ENCODE peak calls at places on chromosomes 1 and 21, in six cellular contexts. One of them, this sample, is unnamed. For H3K4me1, the result is how much of the 10 kb centered on the place peaks cover.

GRCh38 chr1:221994274-221994698 is 252.4 kb upstream of the DUSP10 start:
- DNase-seq in H9: no peak
- DNase-seq in GM12878: peak
- DNase-seq in HCT116: no peak
- DNase-seq in Peyer's patch: no peak
- DNase-seq in MM.1S: no peak
- DNase-seq in this sample: no peak

GRCh38 chr21:44054710-44055109 is 42.6 kb downstream of the TRAPPC10 start:
- DNase-seq in H9: no peak
- DNase-seq in GM12878: no peak
- DNase-seq in HCT116: no peak
- DNase-seq in Peyer's patch: no peak
- DNase-seq in MM.1S: no peak
- DNase-seq in this sample: no peak

GRCh38 chr1:93675931-93676330 is 5.7 kb downstream of the BCAR3 start:
- DNase-seq in H9: peak
- DNase-seq in GM12878: no peak
- DNase-seq in HCT116: no peak
- DNase-seq in Peyer's patch: no peak
- DNase-seq in MM.1S: no peak
- DNase-seq in this sample: no peak

GRCh38 chr1:53878492-53879105 is 11.0 kb downstream of the YIPF1 start:
- DNase-seq in H9: no peak
- DNase-seq in GM12878: no peak
- DNase-seq in HCT116: peak
- DNase-seq in Peyer's patch: no peak
- DNase-seq in MM.1S: peak
- DNase-seq in this sample: no peak

GRCh38 chr1:172845371-172845770 is 186.5 kb downstream of the FASLG start:
- DNase-seq in H9: no peak
- DNase-seq in GM12878: no peak
- DNase-seq in HCT116: no peak
- DNase-seq in Peyer's patch: no peak
- DNase-seq in MM.1S: peak
- DNase-seq in this sample: no peak

GRCh38 chr1:154220970-154221814 is 437 bp downstream of the UBAP2L start:
- DNase-seq in H9: peak
- DNase-seq in GM12878: no peak
- DNase-seq in HCT116: no peak
- DNase-seq in Peyer's patch: peak
- DNase-seq in MM.1S: peak
- DNase-seq in this sample: peak

GRCh38 chr1:210272666-210273065 is 40.1 kb downstream of the SERTAD4 start:
- DNase-seq in H9: peak
- DNase-seq in GM12878: no peak
- DNase-seq in HCT116: no peak
- DNase-seq in Peyer's patch: no peak
- DNase-seq in MM.1S: no peak
- DNase-seq in this sample: no peak

GRCh38 chr1:170017478-170017877 is 57.0 kb downstream of the KIFAP3 start:
- DNase-seq in H9: no peak
- DNase-seq in GM12878: no peak
- DNase-seq in HCT116: no peak
- DNase-seq in Peyer's patch: no peak
- DNase-seq in MM.1S: no peak
- DNase-seq in this sample: no peak

GRCh38 chr1:101452825-101453224 is 216.0 kb downstream of the S1PR1 start:
- DNase-seq in H9: no peak
- DNase-seq in GM12878: no peak
- DNase-seq in HCT116: no peak
- DNase-seq in Peyer's patch: no peak
- DNase-seq in MM.1S: no peak
- DNase-seq in this sample: no peak

GRCh38 chr1:35288761-35289160 is 20.3 kb downstream of the ZMYM4 start:
- DNase-seq in H9: no peak
- DNase-seq in GM12878: no peak
- DNase-seq in HCT116: no peak
- DNase-seq in Peyer's patch: no peak
- DNase-seq in MM.1S: no peak
- DNase-seq in this sample: no peak

GRCh38 chr1:34784751-34785221 is 3.8 kb downstream of the GJB3 start:
- DNase-seq in H9: no peak
- DNase-seq in GM12878: no peak
- DNase-seq in HCT116: no peak
- DNase-seq in Peyer's patch: no peak
- DNase-seq in MM.1S: no peak
- DNase-seq in this sample: no peak

GRCh38 chr1:28716336-28716735 is 20.4 kb upstream of the YTHDF2 start:
- DNase-seq in H9: no peak
- DNase-seq in GM12878: no peak
- DNase-seq in HCT116: no peak
- DNase-seq in Peyer's patch: no peak
- DNase-seq in MM.1S: no peak
- DNase-seq in this sample: no peak

GRCh38 chr1:46535063-46535462 is 16.4 kb downstream of the KNCN start:
- DNase-seq in H9: no peak
- DNase-seq in GM12878: no peak
- DNase-seq in HCT116: peak
- DNase-seq in Peyer's patch: no peak
- DNase-seq in MM.1S: peak
- DNase-seq in this sample: no peak

GRCh38 chr1:30058966-30059365 is 664.4 kb downstream of the MATN1 start:
- DNase-seq in H9: no peak
- DNase-seq in GM12878: no peak
- DNase-seq in HCT116: peak
- DNase-seq in Peyer's patch: no peak
- DNase-seq in MM.1S: no peak
- DNase-seq in this sample: no peak

GRCh38 chr1:1210726-1211540 is 3.0 kb downstream of the TNFRSF4 start:
- DNase-seq in H9: no peak
- DNase-seq in GM12878: no peak
- DNase-seq in HCT116: no peak
- DNase-seq in Peyer's patch: no peak
- DNase-seq in MM.1S: no peak
- DNase-seq in this sample: no peak

GRCh38 chr1:65688215-65688566 is 104.5 kb upstream of the PDE4B start:
- DNase-seq in H9: no peak
- DNase-seq in GM12878: no peak
- DNase-seq in HCT116: no peak
- DNase-seq in Peyer's patch: no peak
- DNase-seq in MM.1S: no peak
- DNase-seq in this sample: no peak

GRCh38 chr1:170836146-170836545 is 99.2 kb upstream of the MROH9 start:
- DNase-seq in H9: no peak
- DNase-seq in GM12878: no peak
- DNase-seq in HCT116: no peak
- DNase-seq in Peyer's patch: no peak
- DNase-seq in MM.1S: no peak
- DNase-seq in this sample: no peak

GRCh38 chr1:177981186-177981585 is 11.3 kb upstream of the SEC16B start:
- DNase-seq in H9: no peak
- DNase-seq in GM12878: no peak
- DNase-seq in HCT116: no peak
- DNase-seq in Peyer's patch: no peak
- DNase-seq in MM.1S: no peak
- DNase-seq in this sample: no peak

GRCh38 chr1:80248886-80249285 is 1242.4 kb upstream of the ADGRL4 start:
- DNase-seq in H9: no peak
- DNase-seq in GM12878: no peak
- DNase-seq in HCT116: no peak
- DNase-seq in Peyer's patch: no peak
- DNase-seq in MM.1S: no peak
- DNase-seq in this sample: no peak

GRCh38 chr1:93600663-93601062 is 81.0 kb downstream of the BCAR3 start:
- DNase-seq in H9: no peak
- DNase-seq in GM12878: no peak
- DNase-seq in HCT116: no peak
- DNase-seq in Peyer's patch: no peak
- DNase-seq in MM.1S: no peak
- DNase-seq in this sample: no peak

GRCh38 chr1:24558902-24559791 is 3.3 kb downstream of the NCMAP start:
- DNase-seq in H9: peak
- DNase-seq in GM12878: no peak
- DNase-seq in HCT116: peak
- DNase-seq in Peyer's patch: no peak
- DNase-seq in MM.1S: peak
- DNase-seq in this sample: peak

GRCh38 chr1:18549896-18550295 is 69.2 kb downstream of the KLHDC7A start:
- DNase-seq in H9: no peak
- DNase-seq in GM12878: no peak
- DNase-seq in HCT116: no peak
- DNase-seq in Peyer's patch: no peak
- DNase-seq in MM.1S: no peak
- DNase-seq in this sample: no peak

GRCh38 chr1:235411489-235412486 is 44.6 kb downstream of the TBCE start:
- DNase-seq in H9: no peak
- DNase-seq in GM12878: no peak
- DNase-seq in HCT116: no peak
- DNase-seq in Peyer's patch: no peak
- DNase-seq in MM.1S: no peak
- DNase-seq in this sample: no peak

GRCh38 chr1:2981981-2982614 is 39.2 kb upstream of the ACTRT2 start:
- DNase-seq in H9: no peak
- DNase-seq in GM12878: no peak
- DNase-seq in HCT116: no peak
- DNase-seq in Peyer's patch: no peak
- DNase-seq in MM.1S: no peak
- DNase-seq in this sample: no peak

GRCh38 chr1:25174730-25175612 is 57.3 kb downstream of the SYF2 start:
- DNase-seq in H9: no peak
- DNase-seq in GM12878: no peak
- DNase-seq in HCT116: no peak
- DNase-seq in Peyer's patch: no peak
- DNase-seq in MM.1S: no peak
- DNase-seq in this sample: no peak

GRCh38 chr1:76285578-76286135 is 211.1 kb downstream of the ST6GALNAC3 start:
- DNase-seq in H9: no peak
- DNase-seq in GM12878: no peak
- DNase-seq in HCT116: no peak
- DNase-seq in Peyer's patch: no peak
- DNase-seq in MM.1S: no peak
- DNase-seq in this sample: no peak

GRCh38 chr1:93559045-93559444 is 111.1 kb downstream of the FNBP1L start:
- DNase-seq in H9: no peak
- DNase-seq in GM12878: no peak
- DNase-seq in HCT116: no peak
- DNase-seq in Peyer's patch: no peak
- DNase-seq in MM.1S: no peak
- DNase-seq in this sample: no peak

DNA sequence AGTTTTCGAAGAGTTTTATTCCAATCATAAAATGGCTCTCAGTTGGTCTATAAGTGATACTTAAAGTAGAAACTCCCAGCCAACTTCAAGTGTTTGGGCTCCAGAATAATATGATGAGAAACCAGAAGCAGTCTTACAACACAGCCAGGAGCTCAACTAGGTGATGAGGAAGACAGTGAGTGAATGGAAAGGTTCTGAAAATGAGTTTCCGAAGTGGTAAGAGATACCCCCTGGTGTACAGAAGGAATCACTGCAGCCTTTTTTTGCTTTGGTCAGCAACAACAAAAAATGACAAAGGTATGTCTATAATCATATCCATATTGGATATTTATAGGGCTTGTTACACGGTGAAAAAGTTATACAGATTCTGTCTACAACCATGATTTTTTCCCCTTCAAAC is 16.5 kb downstream of the KRTAP19-1 start:
- DNase-seq in H9: no peak
- DNase-seq in GM12878: no peak
- DNase-seq in HCT116: no peak
- DNase-seq in Peyer's patch: no peak
- DNase-seq in MM.1S: peak
- DNase-seq in this sample: no peak
- TF ChIP-seq CTCF in H9: peak
- TF ChIP-seq CTCF in GM12878: peak
- TF ChIP-seq CTCF in HCT116: peak
- TF ChIP-seq CTCF in Peyer's patch: no peak
- TF ChIP-seq CTCF in MM.1S: peak
- TF ChIP-seq CTCF in this sample: no peak

GRCh38 chr1:150615346-150616201 is 13.8 kb downstream of the ENSA start:
- DNase-seq in H9: no peak
- DNase-seq in GM12878: no peak
- DNase-seq in HCT116: no peak
- DNase-seq in Peyer's patch: no peak
- DNase-seq in MM.1S: no peak
- DNase-seq in this sample: no peak

GRCh38 chr1:150613061-150613920 is 16.1 kb downstream of the ENSA start:
- DNase-seq in H9: no peak
- DNase-seq in GM12878: peak
- DNase-seq in HCT116: peak
- DNase-seq in Peyer's patch: no peak
- DNase-seq in MM.1S: peak
- DNase-seq in this sample: no peak

GRCh38 chr1:150610576-150610975 is 18.8 kb downstream of the ENSA start:
- DNase-seq in H9: no peak
- DNase-seq in GM12878: no peak
- DNase-seq in HCT116: no peak
- DNase-seq in Peyer's patch: no peak
- DNase-seq in MM.1S: no peak
- DNase-seq in this sample: no peak

GRCh38 chr1:150609726-150610125 is 19.7 kb downstream of the ENSA start:
- DNase-seq in H9: no peak
- DNase-seq in GM12878: no peak
- DNase-seq in HCT116: no peak
- DNase-seq in Peyer's patch: no peak
- DNase-seq in MM.1S: no peak
- DNase-seq in this sample: no peak

GRCh38 chr1:150612014-150612345 is 17.4 kb downstream of the ENSA start:
- DNase-seq in H9: no peak
- DNase-seq in GM12878: no peak
- DNase-seq in HCT116: no peak
- DNase-seq in Peyer's patch: no peak
- DNase-seq in MM.1S: peak
- DNase-seq in this sample: no peak
- H3K4me1 ChIP-seq in H9: under half
- H3K4me1 ChIP-seq in GM12878: under half
- H3K4me1 ChIP-seq in HCT116: half or more
- H3K4me1 ChIP-seq in Peyer's patch: under half
- H3K4me1 ChIP-seq in MM.1S: under half
- H3K4me1 ChIP-seq in this sample: half or more

DNA sequence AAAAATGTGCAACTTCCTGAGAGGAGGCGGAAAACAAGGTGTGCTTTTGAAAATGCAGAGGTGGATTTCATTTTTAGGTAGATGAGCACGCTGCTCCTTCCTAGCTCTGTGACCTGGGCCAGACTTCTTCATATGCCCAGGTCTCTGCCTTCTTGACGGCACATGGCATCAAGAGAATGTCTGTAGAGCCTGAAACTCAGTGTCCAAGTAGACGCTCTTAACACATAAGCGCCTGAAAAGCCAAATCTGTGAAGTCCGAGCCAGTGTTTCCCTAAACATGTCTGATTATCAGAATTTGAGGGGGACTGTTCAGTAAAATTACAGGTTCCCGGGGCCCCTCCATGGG is 25.7 kb downstream of the FHAD1 start:
- DNase-seq in H9: no peak
- DNase-seq in GM12878: no peak
- DNase-seq in HCT116: no peak
- DNase-seq in Peyer's patch: no peak
- DNase-seq in MM.1S: no peak
- DNase-seq in this sample: no peak
- TF ChIP-seq CTCF in H9: no peak
- TF ChIP-seq CTCF in GM12878: no peak
- TF ChIP-seq CTCF in HCT116: no peak
- TF ChIP-seq CTCF in Peyer's patch: peak
- TF ChIP-seq CTCF in MM.1S: no peak
- TF ChIP-seq CTCF in this sample: no peak

GRCh38 chr1:205507896-205508714 is 3.6 kb downstream of the CDK18 start:
- DNase-seq in H9: no peak
- DNase-seq in GM12878: no peak
- DNase-seq in HCT116: no peak
- DNase-seq in Peyer's patch: no peak
- DNase-seq in MM.1S: no peak
- DNase-seq in this sample: no peak
- H3K4me1 ChIP-seq in H9: under half
- H3K4me1 ChIP-seq in GM12878: under half
- H3K4me1 ChIP-seq in HCT116: under half
- H3K4me1 ChIP-seq in Peyer's patch: under half
- H3K4me1 ChIP-seq in MM.1S: under half
- H3K4me1 ChIP-seq in this sample: under half

This sample was measured in tibial nerve.